ENCODE peak calls at places on chromosomes 1 and 21, in nine cellular contexts. D, H, X, O, W, L, P, G and E are unnamed samples.

GRCh38 chr1:1344672-1345361 is 4.4 kb downstream of the DVL1 start:
- DNase-seq in H (no peak), X (peak; percentile 93), G (no peak), L (peak; percentile 68), W (peak; percentile 95), D (peak; percentile 50), P (no peak), O (peak; percentile 97), E (peak; percentile 93)

GRCh38 chr1:245710961-245711903 is 556.4 kb downstream of the KIF26B start:
- DNase-seq in P (no peak), H (no peak), O (no peak), X (no peak), G (peak; percentile 25), D (no peak), L (no peak), W (no peak), E (no peak)

GRCh38 chr1:173870252-173871075 is 2.3 kb downstream of the ZBTB37 start:
- DNase-seq in W (no peak), P (peak; percentile 52), O (no peak), G (no peak), D (no peak), L (peak; percentile 54), H (no peak), X (no peak), E (no peak)

GRCh38 chr1:235932090-235932510 is 65.4 kb upstream of the LYST start:
- DNase-seq in O (peak; percentile 86), H (peak; percentile 61), G (no peak), P (no peak), X (no peak), D (no peak), L (peak; percentile 64), W (no peak), E (no peak)

GRCh38 chr1:118995312-118996016 is 7.3 kb upstream of the TBX15 start:
- DNase-seq in P (no peak), W (no peak), L (no peak), O (peak; percentile 17), D (no peak), X (no peak), H (no peak), G (no peak), E (no peak)

GRCh38 chr1:3262681-3263286 is 191.7 kb upstream of the ARHGEF16 start:
- DNase-seq in O (no peak), W (no peak), X (no peak), H (no peak), L (no peak), G (no peak), D (no peak), P (no peak), E (no peak)

GRCh38 chr1:186681806-186682205 is 1.6 kb upstream of the PTGS2 start:
- DNase-seq in H (no peak), G (no peak), D (peak; percentile 53), P (no peak), W (no peak), L (no peak), X (peak; percentile 81), O (no peak), E (no peak)

GRCh38 chr1:25037174-25038074 is 107.3 kb upstream of the RUNX3 start:
- DNase-seq in P (peak; percentile 67), H (no peak), X (peak; percentile 58), D (peak; percentile 11), G (peak; percentile 79), W (peak; percentile 48), L (no peak), O (no peak), E (no peak)

GRCh38 chr1:3061981-3062615 is 6.9 kb upstream of the PRDM16 start:
- DNase-seq in W (no peak), O (no peak), X (peak; percentile 23), G (no peak), D (no peak), H (no peak), P (no peak), L (peak; percentile 25), E (no peak)

GRCh38 chr1:201511925-201512539 is 5.1 kb upstream of the CSRP1 start:
- DNase-seq in G (no peak), L (peak; percentile 72), W (no peak), H (peak; percentile 83), X (peak; percentile 48), O (no peak), D (no peak), P (no peak), E (no peak)

GRCh38 chr1:180230791-180231505 is 884 bp downstream of the LHX4 start:
- DNase-seq in X (peak; percentile 55), W (no peak), P (no peak), D (peak; percentile 26), O (peak; percentile 56), L (no peak), H (no peak), G (no peak), E (no peak)

GRCh38 chr21:26965567-26966359 is 1.1 kb downstream of the ADAMTS5 start:
- DNase-seq in H (peak; percentile 47), O (peak; percentile 9), L (peak; percentile 25), D (no peak), X (peak; percentile 69), W (no peak), P (no peak), G (no peak), E (no peak)

GRCh38 chr1:109776206-109776835 is 12.6 kb upstream of the EPS8L3 start:
- DNase-seq in L (no peak), G (no peak), P (no peak), X (no peak), O (no peak), H (peak; percentile 24), W (no peak), D (no peak), E (no peak)

GRCh38 chr21:46098303-46099141 is 610 bp downstream of the COL6A2 start:
- DNase-seq in P (no peak), D (no peak), O (no peak), W (no peak), L (peak; percentile 20), G (peak; percentile 57), X (peak; percentile 47), H (peak; percentile 43), E (no peak)

GRCh38 chr1:55064071-55064581 is 24.8 kb downstream of the PCSK9 start:
- DNase-seq in P (no peak), D (no peak), G (no peak), L (no peak), O (no peak), H (no peak), W (no peak), X (peak; percentile 59), E (no peak)

GRCh38 chr1:3978928-3979325 is 78.9 kb upstream of the C1orf174 start:
- DNase-seq in L (no peak), D (no peak), O (no peak), W (no peak), P (no peak), G (no peak), X (no peak), H (no peak), E (no peak)

DNA sequence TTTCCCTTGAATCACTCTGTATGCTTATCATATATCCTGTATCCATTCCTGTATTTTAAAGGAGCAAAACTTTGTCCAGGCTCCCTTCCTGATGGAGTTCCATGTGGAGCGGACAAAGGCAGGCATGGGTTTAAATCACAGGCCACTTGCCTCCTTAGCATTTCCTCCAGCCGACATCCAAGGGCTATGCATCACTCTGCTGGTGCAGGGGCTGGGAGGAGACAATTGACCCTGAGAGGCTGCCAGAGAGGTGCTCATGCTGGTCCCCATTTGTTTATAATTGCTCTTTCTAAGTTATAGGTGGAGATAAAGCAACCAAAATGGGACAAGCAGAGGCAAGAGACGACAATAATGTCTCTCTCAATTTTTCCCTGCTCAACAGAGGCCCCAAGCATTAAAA is 353.5 kb downstream of the ADGRL2 start:
- DNase-seq in P (no peak), G (no peak), X (no peak), D (no peak), L (no peak), W (no peak), O (no peak), H (no peak), E (no peak)
- H3K27ac ChIP-seq in P (no peak overlapping the region), G (no peak overlapping the region), X (no peak overlapping the region), D (no peak overlapping the region), L (no peak overlapping the region), W (no peak overlapping the region), O (no peak overlapping the region), H (no peak overlapping the region), E (no peak overlapping the region)

DNA sequence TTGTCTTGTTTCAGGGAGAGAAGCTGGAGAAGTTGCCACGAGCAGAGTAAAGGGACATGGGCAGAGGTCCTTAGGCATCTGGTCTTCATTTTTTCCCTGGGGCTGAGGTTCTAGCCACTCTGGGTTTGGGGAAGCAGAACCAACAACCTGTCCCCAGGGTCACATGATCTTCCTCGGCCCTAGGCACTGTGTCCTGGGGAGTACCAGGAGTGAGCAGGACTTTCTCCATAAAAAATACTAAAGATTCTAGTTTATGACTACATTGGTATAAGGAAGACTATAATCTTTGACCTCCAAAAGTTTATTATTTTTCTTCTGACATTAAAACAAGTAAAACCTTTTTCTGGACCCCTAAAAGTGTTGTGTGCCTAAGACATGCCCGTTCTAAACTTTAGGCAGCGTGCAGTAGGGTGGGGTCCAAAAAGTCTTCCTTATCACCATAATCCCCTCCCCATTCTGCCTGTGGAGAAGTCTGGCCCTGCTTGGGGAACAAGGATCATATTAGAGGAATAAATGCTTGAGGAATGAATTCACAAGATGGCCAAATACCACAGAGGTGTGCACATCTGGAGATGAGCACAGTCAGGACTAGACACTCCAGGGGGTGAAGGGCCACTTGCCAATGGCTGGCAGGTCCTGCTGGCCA is 19.3 kb upstream of the IGSF3 start:
- DNase-seq in X (peak; percentile 44), L (no peak), W (no peak), H (no peak), P (no peak), D (no peak), G (no peak), O (no peak), E (no peak)
- H3K27ac ChIP-seq in X (no peak overlapping the region), L (no peak overlapping the region), W (no peak overlapping the region), H (no peak overlapping the region), P (no peak overlapping the region), D (no peak overlapping the region), G (no peak overlapping the region), O (no peak overlapping the region), E (no peak overlapping the region)

DNA sequence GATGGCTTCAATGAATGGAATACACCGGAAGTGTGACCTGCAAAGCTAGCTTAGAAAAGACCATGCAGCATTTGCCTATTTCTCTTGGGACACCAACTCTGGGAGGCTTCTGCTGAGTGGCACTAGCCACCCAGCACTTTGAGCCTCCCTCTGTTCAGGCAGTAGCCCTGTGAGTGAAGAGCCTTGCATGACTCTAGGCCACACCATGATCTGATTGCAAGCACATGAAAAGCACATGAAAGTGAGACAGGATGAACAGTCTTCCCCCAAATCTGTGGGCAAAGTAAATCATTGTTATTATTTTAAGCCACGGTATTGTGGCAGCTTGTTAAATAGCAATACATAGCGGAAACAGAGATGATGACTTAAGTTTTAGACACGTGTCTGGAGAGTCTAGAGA is 2.8 kb downstream of the CD48 start:
- DNase-seq in O (no peak), D (no peak), G (no peak), L (no peak), W (no peak), X (no peak), P (peak; percentile 50), H (no peak), E (no peak)
- H3K27ac ChIP-seq in O (no peak overlapping the region), D (no peak overlapping the region), G (peak overlapping the region; percentile 76), L (peak overlapping the region; percentile 78), W (no peak overlapping the region), X (no peak overlapping the region), P (peak overlapping the region; percentile 96), H (peak overlapping the region; percentile 44), E (no peak overlapping the region)

DNA sequence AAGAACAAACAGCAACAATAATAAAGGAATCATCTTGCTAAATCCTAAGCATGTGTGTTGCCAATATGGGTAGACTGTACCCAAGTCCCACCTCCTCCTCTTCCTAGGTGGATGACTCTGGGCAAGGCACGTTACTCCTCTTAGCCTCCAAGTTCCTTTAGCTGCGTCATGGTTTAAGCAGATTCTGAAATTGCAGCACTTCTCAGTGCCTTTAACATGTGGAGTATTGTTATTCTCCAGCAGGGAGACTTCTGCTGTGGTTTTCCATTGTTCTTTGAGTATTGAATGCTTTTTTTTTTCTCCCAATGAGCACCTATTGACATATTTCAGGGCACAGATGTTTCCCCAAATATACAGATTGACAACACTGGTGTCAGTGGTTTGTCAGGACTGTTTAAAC is 15.5 kb downstream of the ARHGEF10L start:
- DNase-seq in P (no peak), L (no peak), H (no peak), D (no peak), G (no peak), W (no peak), X (no peak), O (no peak), E (no peak)
- H3K27ac ChIP-seq in P (no peak overlapping the region), L (no peak overlapping the region), H (no peak overlapping the region), D (no peak overlapping the region), G (no peak overlapping the region), W (no peak overlapping the region), X (no peak overlapping the region), O (no peak overlapping the region), E (no peak overlapping the region)